ENCODE peak calls at places on chromosomes 6 and 20, in eight cellular contexts. One of them, this sample, is unnamed. For H3K27me3, H3K4me1 and H3K9me3, the result is how much of the 10 kb centered on the place peaks cover.

GRCh38 chr6:104704191-104704590 is 155.5 kb downstream of the HACE1 start:
- DNase-seq in naive thymus-derived CD4-positive, alpha-beta T cell: no peak
- DNase-seq in ovary: no peak
- DNase-seq in adrenal gland: no peak
- DNase-seq in BE2C: no peak
- DNase-seq in IMR-90: no peak
- DNase-seq in heart right ventricle: no peak
- DNase-seq in lower lobe of right lung: no peak
- DNase-seq in this sample: no peak

GRCh38 chr20:32519367-32519730 is 65.8 kb downstream of the NOL4L start:
- DNase-seq in naive thymus-derived CD4-positive, alpha-beta T cell: no peak
- DNase-seq in ovary: no peak
- DNase-seq in adrenal gland: no peak
- DNase-seq in BE2C: no peak
- DNase-seq in IMR-90: no peak
- DNase-seq in heart right ventricle: no peak
- DNase-seq in lower lobe of right lung: peak
- DNase-seq in this sample: no peak

GRCh38 chr20:3794701-3795420 is 1.2 kb upstream of the CDC25B start:
- DNase-seq in naive thymus-derived CD4-positive, alpha-beta T cell: no peak
- DNase-seq in ovary: no peak
- DNase-seq in adrenal gland: no peak
- DNase-seq in BE2C: no peak
- DNase-seq in IMR-90: no peak
- DNase-seq in heart right ventricle: no peak
- DNase-seq in lower lobe of right lung: peak
- DNase-seq in this sample: no peak

GRCh38 chr6:151286192-151286591 is 46.4 kb downstream of the AKAP12 start:
- DNase-seq in naive thymus-derived CD4-positive, alpha-beta T cell: no peak
- DNase-seq in ovary: no peak
- DNase-seq in adrenal gland: peak
- DNase-seq in BE2C: no peak
- DNase-seq in IMR-90: peak
- DNase-seq in heart right ventricle: peak
- DNase-seq in lower lobe of right lung: no peak
- DNase-seq in this sample: no peak

GRCh38 chr6:127118505-127119360 is at the start of gene RSPO3:
- DNase-seq in naive thymus-derived CD4-positive, alpha-beta T cell: no peak
- DNase-seq in ovary: peak
- DNase-seq in adrenal gland: no peak
- DNase-seq in BE2C: peak
- DNase-seq in IMR-90: peak
- DNase-seq in heart right ventricle: no peak
- DNase-seq in lower lobe of right lung: peak
- DNase-seq in this sample: peak

GRCh38 chr20:56689852-56690485 is 60.9 kb downstream of the TFAP2C start:
- DNase-seq in naive thymus-derived CD4-positive, alpha-beta T cell: no peak
- DNase-seq in ovary: no peak
- DNase-seq in adrenal gland: no peak
- DNase-seq in BE2C: no peak
- DNase-seq in IMR-90: no peak
- DNase-seq in heart right ventricle: no peak
- DNase-seq in lower lobe of right lung: no peak
- DNase-seq in this sample: no peak

GRCh38 chr20:22577515-22578220 is 6.7 kb downstream of the FOXA2 start:
- DNase-seq in naive thymus-derived CD4-positive, alpha-beta T cell: no peak
- DNase-seq in ovary: no peak
- DNase-seq in adrenal gland: no peak
- DNase-seq in BE2C: no peak
- DNase-seq in IMR-90: no peak
- DNase-seq in heart right ventricle: no peak
- DNase-seq in lower lobe of right lung: peak
- DNase-seq in this sample: no peak

GRCh38 chr6:56524891-56525703 is 117.6 kb downstream of the DST start:
- DNase-seq in naive thymus-derived CD4-positive, alpha-beta T cell: no peak
- DNase-seq in ovary: no peak
- DNase-seq in adrenal gland: no peak
- DNase-seq in BE2C: no peak
- DNase-seq in IMR-90: peak
- DNase-seq in heart right ventricle: no peak
- DNase-seq in lower lobe of right lung: no peak
- DNase-seq in this sample: no peak

GRCh38 chr6:16929814-16930213 is 168.6 kb upstream of the ATXN1 start:
- DNase-seq in naive thymus-derived CD4-positive, alpha-beta T cell: no peak
- DNase-seq in ovary: no peak
- DNase-seq in adrenal gland: no peak
- DNase-seq in BE2C: no peak
- DNase-seq in IMR-90: peak
- DNase-seq in heart right ventricle: no peak
- DNase-seq in lower lobe of right lung: no peak
- DNase-seq in this sample: no peak

GRCh38 chr6:167662881-167663205 is 163.9 kb upstream of the AFDN start:
- DNase-seq in naive thymus-derived CD4-positive, alpha-beta T cell: no peak
- DNase-seq in ovary: no peak
- DNase-seq in adrenal gland: no peak
- DNase-seq in BE2C: no peak
- DNase-seq in IMR-90: no peak
- DNase-seq in heart right ventricle: no peak
- DNase-seq in lower lobe of right lung: no peak
- DNase-seq in this sample: no peak

GRCh38 chr6:130185658-130186057 is 37.1 kb downstream of the SAMD3 start:
- DNase-seq in naive thymus-derived CD4-positive, alpha-beta T cell: no peak
- DNase-seq in ovary: no peak
- DNase-seq in adrenal gland: no peak
- DNase-seq in BE2C: no peak
- DNase-seq in IMR-90: no peak
- DNase-seq in heart right ventricle: no peak
- DNase-seq in lower lobe of right lung: no peak
- DNase-seq in this sample: no peak

GRCh38 chr6:27145731-27146455 is 101.6 kb upstream of the PRSS16 start:
- DNase-seq in naive thymus-derived CD4-positive, alpha-beta T cell: peak
- DNase-seq in ovary: peak
- DNase-seq in adrenal gland: peak
- DNase-seq in BE2C: peak
- DNase-seq in IMR-90: peak
- DNase-seq in heart right ventricle: peak
- DNase-seq in lower lobe of right lung: peak
- DNase-seq in this sample: peak

GRCh38 chr20:47237715-47238114 is 118.8 kb downstream of the ZMYND8 start:
- DNase-seq in naive thymus-derived CD4-positive, alpha-beta T cell: no peak
- DNase-seq in ovary: no peak
- DNase-seq in adrenal gland: no peak
- DNase-seq in BE2C: no peak
- DNase-seq in IMR-90: no peak
- DNase-seq in heart right ventricle: no peak
- DNase-seq in lower lobe of right lung: no peak
- DNase-seq in this sample: no peak

GRCh38 chr6:150813319-150813992 is 52.0 kb upstream of the MTHFD1L start:
- DNase-seq in naive thymus-derived CD4-positive, alpha-beta T cell: no peak
- DNase-seq in ovary: no peak
- DNase-seq in adrenal gland: no peak
- DNase-seq in BE2C: no peak
- DNase-seq in IMR-90: peak
- DNase-seq in heart right ventricle: no peak
- DNase-seq in lower lobe of right lung: no peak
- DNase-seq in this sample: no peak

GRCh38 chr6:143410859-143411270 is 39.6 kb downstream of the ADAT2 start:
- DNase-seq in naive thymus-derived CD4-positive, alpha-beta T cell: no peak
- DNase-seq in ovary: no peak
- DNase-seq in adrenal gland: no peak
- DNase-seq in BE2C: no peak
- DNase-seq in IMR-90: peak
- DNase-seq in heart right ventricle: no peak
- DNase-seq in lower lobe of right lung: no peak
- DNase-seq in this sample: no peak

GRCh38 chr6:30130887-30131862 is 4.8 kb upstream of the TRIM40 start:
- DNase-seq in naive thymus-derived CD4-positive, alpha-beta T cell: peak
- DNase-seq in ovary: peak
- DNase-seq in adrenal gland: peak
- DNase-seq in BE2C: peak
- DNase-seq in IMR-90: peak
- DNase-seq in heart right ventricle: peak
- DNase-seq in lower lobe of right lung: peak
- DNase-seq in this sample: peak

GRCh38 chr20:38092260-38092857 is 58.8 kb downstream of the RPRD1B start:
- DNase-seq in naive thymus-derived CD4-positive, alpha-beta T cell: no peak
- DNase-seq in ovary: no peak
- DNase-seq in adrenal gland: no peak
- DNase-seq in BE2C: no peak
- DNase-seq in IMR-90: no peak
- DNase-seq in heart right ventricle: peak
- DNase-seq in lower lobe of right lung: no peak
- DNase-seq in this sample: no peak

GRCh38 chr6:49676671-49677281 is 36.6 kb downstream of the CRISP2 start:
- DNase-seq in naive thymus-derived CD4-positive, alpha-beta T cell: no peak
- DNase-seq in ovary: no peak
- DNase-seq in adrenal gland: no peak
- DNase-seq in BE2C: no peak
- DNase-seq in IMR-90: peak
- DNase-seq in heart right ventricle: no peak
- DNase-seq in lower lobe of right lung: no peak
- DNase-seq in this sample: no peak

GRCh38 chr6:150894935-150895686 is 29.6 kb downstream of the MTHFD1L start:
- DNase-seq in naive thymus-derived CD4-positive, alpha-beta T cell: no peak
- DNase-seq in ovary: no peak
- DNase-seq in adrenal gland: no peak
- DNase-seq in BE2C: peak
- DNase-seq in IMR-90: peak
- DNase-seq in heart right ventricle: peak
- DNase-seq in lower lobe of right lung: no peak
- DNase-seq in this sample: no peak

GRCh38 chr6:64715624-64716023 is 991.4 kb downstream of the EYS start:
- DNase-seq in naive thymus-derived CD4-positive, alpha-beta T cell: no peak
- DNase-seq in ovary: no peak
- DNase-seq in adrenal gland: no peak
- DNase-seq in BE2C: no peak
- DNase-seq in IMR-90: no peak
- DNase-seq in heart right ventricle: no peak
- DNase-seq in lower lobe of right lung: no peak
- DNase-seq in this sample: no peak

GRCh38 chr6:13328875-13329183 is 492 bp upstream of the TBC1D7 start:
- DNase-seq in naive thymus-derived CD4-positive, alpha-beta T cell: no peak
- DNase-seq in ovary: no peak
- DNase-seq in adrenal gland: no peak
- DNase-seq in BE2C: no peak
- DNase-seq in IMR-90: no peak
- DNase-seq in heart right ventricle: no peak
- DNase-seq in lower lobe of right lung: no peak
- DNase-seq in this sample: no peak

GRCh38 chr20:57502331-57502700 is 22.6 kb downstream of the CTCFL start:
- DNase-seq in naive thymus-derived CD4-positive, alpha-beta T cell: no peak
- DNase-seq in ovary: no peak
- DNase-seq in adrenal gland: no peak
- DNase-seq in BE2C: no peak
- DNase-seq in IMR-90: no peak
- DNase-seq in heart right ventricle: no peak
- DNase-seq in lower lobe of right lung: no peak
- DNase-seq in this sample: no peak

GRCh38 chr6:168956141-168956838 is 297.4 kb downstream of the THBS2 start:
- DNase-seq in naive thymus-derived CD4-positive, alpha-beta T cell: no peak
- DNase-seq in ovary: no peak
- DNase-seq in adrenal gland: no peak
- DNase-seq in BE2C: no peak
- DNase-seq in IMR-90: peak
- DNase-seq in heart right ventricle: no peak
- DNase-seq in lower lobe of right lung: no peak
- DNase-seq in this sample: no peak

DNA sequence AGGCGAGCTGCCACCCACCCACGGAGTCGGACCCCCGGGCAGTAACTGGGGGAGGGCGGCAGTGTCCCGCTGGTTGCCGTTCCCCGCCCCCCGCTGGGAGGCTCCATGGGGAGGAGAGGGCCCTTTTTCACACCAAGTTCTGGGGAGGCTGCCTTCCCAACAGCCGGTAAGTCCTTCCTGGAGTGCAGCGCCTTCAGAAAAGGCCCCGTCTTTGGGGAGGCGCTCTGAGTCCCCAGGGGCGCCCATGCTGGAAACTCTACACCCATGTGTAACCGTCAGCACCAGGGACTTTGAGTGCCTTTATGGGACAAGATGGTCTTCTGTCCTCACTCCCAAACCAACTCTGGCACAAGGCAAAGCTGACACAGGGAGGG is 435 bp upstream of the SOX18 start:
- DNase-seq in naive thymus-derived CD4-positive, alpha-beta T cell: no peak
- DNase-seq in ovary: no peak
- DNase-seq in adrenal gland: no peak
- DNase-seq in BE2C: no peak
- DNase-seq in IMR-90: no peak
- DNase-seq in heart right ventricle: peak
- DNase-seq in lower lobe of right lung: no peak
- DNase-seq in this sample: peak
- H3K27me3 ChIP-seq in naive thymus-derived CD4-positive, alpha-beta T cell: under half
- H3K27me3 ChIP-seq in ovary: under half
- H3K27me3 ChIP-seq in adrenal gland: half or more
- H3K27me3 ChIP-seq in BE2C: under half
- H3K27me3 ChIP-seq in IMR-90: half or more
- H3K27me3 ChIP-seq in heart right ventricle: half or more
- H3K27me3 ChIP-seq in lower lobe of right lung: half or more
- H3K27me3 ChIP-seq in this sample: under half

GRCh38 chr20:24698706-24699206 is 229.3 kb downstream of the SYNDIG1 start:
- DNase-seq in naive thymus-derived CD4-positive, alpha-beta T cell: no peak
- DNase-seq in ovary: no peak
- DNase-seq in adrenal gland: peak
- DNase-seq in BE2C: no peak
- DNase-seq in IMR-90: no peak
- DNase-seq in heart right ventricle: no peak
- DNase-seq in lower lobe of right lung: no peak
- DNase-seq in this sample: no peak
- H3K4me1 ChIP-seq in naive thymus-derived CD4-positive, alpha-beta T cell: under half
- H3K4me1 ChIP-seq in ovary: under half
- H3K4me1 ChIP-seq in adrenal gland: under half
- H3K4me1 ChIP-seq in BE2C: under half
- H3K4me1 ChIP-seq in IMR-90: under half
- H3K4me1 ChIP-seq in heart right ventricle: under half
- H3K4me1 ChIP-seq in lower lobe of right lung: under half
- H3K4me1 ChIP-seq in this sample: under half

GRCh38 chr20:31374346-31374745 is 5.9 kb downstream of the DEFB118 start:
- DNase-seq in naive thymus-derived CD4-positive, alpha-beta T cell: no peak
- DNase-seq in ovary: no peak
- DNase-seq in adrenal gland: no peak
- DNase-seq in BE2C: no peak
- DNase-seq in IMR-90: no peak
- DNase-seq in heart right ventricle: no peak
- DNase-seq in lower lobe of right lung: no peak
- DNase-seq in this sample: no peak
- H3K9me3 ChIP-seq in naive thymus-derived CD4-positive, alpha-beta T cell: under half
- H3K9me3 ChIP-seq in ovary: under half
- H3K9me3 ChIP-seq in adrenal gland: under half
- H3K9me3 ChIP-seq in BE2C: under half
- H3K9me3 ChIP-seq in IMR-90: under half
- H3K9me3 ChIP-seq in heart right ventricle: under half
- H3K9me3 ChIP-seq in lower lobe of right lung: under half
- H3K9me3 ChIP-seq in this sample: under half

GRCh38 chr20:62770916-62771315 is 25.4 kb upstream of the MRGBP start:
- DNase-seq in naive thymus-derived CD4-positive, alpha-beta T cell: no peak
- DNase-seq in ovary: no peak
- DNase-seq in adrenal gland: no peak
- DNase-seq in BE2C: no peak
- DNase-seq in IMR-90: no peak
- DNase-seq in heart right ventricle: no peak
- DNase-seq in lower lobe of right lung: no peak
- DNase-seq in this sample: peak
- H3K27me3 ChIP-seq in naive thymus-derived CD4-positive, alpha-beta T cell: under half
- H3K27me3 ChIP-seq in ovary: under half
- H3K27me3 ChIP-seq in adrenal gland: under half
- H3K27me3 ChIP-seq in BE2C: under half
- H3K27me3 ChIP-seq in IMR-90: under half
- H3K27me3 ChIP-seq in heart right ventricle: under half
- H3K27me3 ChIP-seq in lower lobe of right lung: under half
- H3K27me3 ChIP-seq in this sample: under half

GRCh38 chr6:28395918-28396317 is 3.6 kb downstream of the ZSCAN12 start:
- DNase-seq in naive thymus-derived CD4-positive, alpha-beta T cell: no peak
- DNase-seq in ovary: no peak
- DNase-seq in adrenal gland: no peak
- DNase-seq in BE2C: no peak
- DNase-seq in IMR-90: no peak
- DNase-seq in heart right ventricle: no peak
- DNase-seq in lower lobe of right lung: no peak
- DNase-seq in this sample: no peak
- H3K4me1 ChIP-seq in naive thymus-derived CD4-positive, alpha-beta T cell: under half
- H3K4me1 ChIP-seq in ovary: under half
- H3K4me1 ChIP-seq in adrenal gland: under half
- H3K4me1 ChIP-seq in BE2C: under half
- H3K4me1 ChIP-seq in IMR-90: under half
- H3K4me1 ChIP-seq in heart right ventricle: under half
- H3K4me1 ChIP-seq in lower lobe of right lung: under half
- H3K4me1 ChIP-seq in this sample: under half

This sample was measured in right cardiac atrium.